ENCODE peak calls at places on chromosome 17, in five cellular contexts. One of them, this sample, is unnamed.
A peak's percentile ranks its signal among the peaks of the same experiment; 100 is the strongest.

GRCh38 chr17:17119533-17119932 is 77.3 kb downstream of the MPRIP start:
- DNase-seq in GM12878: peak; percentile 11
- DNase-seq in K562: no peak
- DNase-seq in HCT116: no peak
- DNase-seq in HepG2: no peak
- DNase-seq in this sample: no peak

GRCh38 chr17:19590912-19591551 is 57.4 kb downstream of the SLC47A1 start:
- DNase-seq in GM12878: no peak
- DNase-seq in K562: no peak
- DNase-seq in HCT116: no peak
- DNase-seq in HepG2: peak; percentile 10
- DNase-seq in this sample: peak; percentile 24

GRCh38 chr17:73841431-73842060 is 197.3 kb upstream of the SDK2 start:
- DNase-seq in GM12878: no peak
- DNase-seq in K562: no peak
- DNase-seq in HCT116: no peak
- DNase-seq in HepG2: peak; percentile 31
- DNase-seq in this sample: peak; percentile 74

GRCh38 chr17:15257316-15257925 is 7.7 kb downstream of the PMP22 start:
- DNase-seq in GM12878: peak; percentile 19
- DNase-seq in K562: peak; percentile 70
- DNase-seq in HCT116: peak; percentile 59
- DNase-seq in HepG2: peak; percentile 61
- DNase-seq in this sample: peak; percentile 87

GRCh38 chr17:61574542-61575351 is 16.3 kb downstream of the NACA2 start:
- DNase-seq in GM12878: no peak
- DNase-seq in K562: no peak
- DNase-seq in HCT116: peak; percentile 74
- DNase-seq in HepG2: peak; percentile 80
- DNase-seq in this sample: peak; percentile 65

GRCh38 chr17:75679706-75680201 is 12.6 kb downstream of the SAP30BP start:
- DNase-seq in GM12878: no peak
- DNase-seq in K562: no peak
- DNase-seq in HCT116: no peak
- DNase-seq in HepG2: no peak
- DNase-seq in this sample: no peak

GRCh38 chr17:46796080-46796479 is 22.4 kb downstream of the WNT3 start:
- DNase-seq in GM12878: no peak
- DNase-seq in K562: no peak
- DNase-seq in HCT116: no peak
- DNase-seq in HepG2: no peak
- DNase-seq in this sample: no peak

GRCh38 chr17:14270508-14270907 is 30.4 kb upstream of the HS3ST3B1 start:
- DNase-seq in GM12878: no peak
- DNase-seq in K562: no peak
- DNase-seq in HCT116: no peak
- DNase-seq in HepG2: no peak
- DNase-seq in this sample: no peak

GRCh38 chr17:17098426-17099035 is 56.3 kb downstream of the MPRIP start:
- DNase-seq in GM12878: no peak
- DNase-seq in K562: no peak
- DNase-seq in HCT116: no peak
- DNase-seq in HepG2: no peak
- DNase-seq in this sample: no peak

GRCh38 chr17:29278692-29279091 is 15.3 kb downstream of the NUFIP2 start:
- DNase-seq in GM12878: no peak
- DNase-seq in K562: no peak
- DNase-seq in HCT116: no peak
- DNase-seq in HepG2: no peak
- DNase-seq in this sample: no peak

GRCh38 chr17:12745481-12745880 is 43.8 kb upstream of the ARHGAP44 start:
- DNase-seq in GM12878: no peak
- DNase-seq in K562: no peak
- DNase-seq in HCT116: no peak
- DNase-seq in HepG2: no peak
- DNase-seq in this sample: no peak

GRCh38 chr17:18117533-18117932 is 9.0 kb downstream of the MYO15A start:
- DNase-seq in GM12878: no peak
- DNase-seq in K562: no peak
- DNase-seq in HCT116: no peak
- DNase-seq in HepG2: peak; percentile 42
- DNase-seq in this sample: no peak

GRCh38 chr17:82836823-82837357 is 2.9 kb downstream of the ZNF750 start:
- DNase-seq in GM12878: no peak
- DNase-seq in K562: peak; percentile 53
- DNase-seq in HCT116: no peak
- DNase-seq in HepG2: no peak
- DNase-seq in this sample: peak; percentile 55

GRCh38 chr17:82225368-82226029 is 3.3 kb upstream of the SLC16A3 start:
- DNase-seq in GM12878: no peak
- DNase-seq in K562: no peak
- DNase-seq in HCT116: no peak
- DNase-seq in HepG2: no peak
- DNase-seq in this sample: no peak

GRCh38 chr17:59785091-59785799 is 77.8 kb downstream of the VMP1 start:
- DNase-seq in GM12878: no peak
- DNase-seq in K562: no peak
- DNase-seq in HCT116: no peak
- DNase-seq in HepG2: peak; percentile 64
- DNase-seq in this sample: no peak

GRCh38 chr17:48555183-48555615 is 10.3 kb upstream of the HOXB2 start:
- DNase-seq in GM12878: no peak
- DNase-seq in K562: peak; percentile 44
- DNase-seq in HCT116: no peak
- DNase-seq in HepG2: no peak
- DNase-seq in this sample: no peak

GRCh38 chr17:17628388-17629008 is 37.0 kb upstream of the PEMT start:
- DNase-seq in GM12878: peak; percentile 15
- DNase-seq in K562: no peak
- DNase-seq in HCT116: no peak
- DNase-seq in HepG2: no peak
- DNase-seq in this sample: no peak

GRCh38 chr17:53353919-53354351 is 468.8 kb upstream of the KIF2B start:
- DNase-seq in GM12878: no peak
- DNase-seq in K562: no peak
- DNase-seq in HCT116: no peak
- DNase-seq in HepG2: no peak
- DNase-seq in this sample: peak; percentile 1

GRCh38 chr17:12256380-12256995 is 235.8 kb downstream of the MAP2K4 start:
- DNase-seq in GM12878: peak; percentile 3
- DNase-seq in K562: peak; percentile 29
- DNase-seq in HCT116: peak; percentile 37
- DNase-seq in HepG2: peak; percentile 35
- DNase-seq in this sample: peak; percentile 61

GRCh38 chr17:47685556-47686275 is 8.2 kb upstream of the TBKBP1 start:
- DNase-seq in GM12878: no peak
- DNase-seq in K562: no peak
- DNase-seq in HCT116: no peak
- DNase-seq in HepG2: no peak
- DNase-seq in this sample: no peak

GRCh38 chr17:16932156-16932555 is 39.8 kb downstream of the TNFRSF13B start:
- DNase-seq in GM12878: no peak
- DNase-seq in K562: no peak
- DNase-seq in HCT116: no peak
- DNase-seq in HepG2: no peak
- DNase-seq in this sample: no peak

GRCh38 chr17:47915667-47916242 is 19.7 kb downstream of the SP2 start:
- DNase-seq in GM12878: no peak
- DNase-seq in K562: no peak
- DNase-seq in HCT116: no peak
- DNase-seq in HepG2: no peak
- DNase-seq in this sample: no peak

GRCh38 chr17:2369039-2369438 is 31.7 kb downstream of the SGSM2 start:
- DNase-seq in GM12878: no peak
- DNase-seq in K562: no peak
- DNase-seq in HCT116: no peak
- DNase-seq in HepG2: no peak
- DNase-seq in this sample: no peak

GRCh38 chr17:1422907-1423306 is 22.9 kb upstream of the YWHAE start:
- DNase-seq in GM12878: no peak
- DNase-seq in K562: no peak
- DNase-seq in HCT116: no peak
- DNase-seq in HepG2: no peak
- DNase-seq in this sample: no peak

GRCh38 chr17:31869797-31870568 is 10.9 kb upstream of the COPRS start:
- DNase-seq in GM12878: no peak
- DNase-seq in K562: no peak
- DNase-seq in HCT116: no peak
- DNase-seq in HepG2: no peak
- DNase-seq in this sample: no peak

GRCh38 chr17:82709024-82709675 is 7.4 kb upstream of the FN3KRP start:
- DNase-seq in GM12878: no peak
- DNase-seq in K562: peak; percentile 34
- DNase-seq in HCT116: no peak
- DNase-seq in HepG2: no peak
- DNase-seq in this sample: no peak

GRCh38 chr17:72271603-72272002 is 150.8 kb downstream of the SOX9 start:
- DNase-seq in GM12878: no peak
- DNase-seq in K562: no peak
- DNase-seq in HCT116: no peak
- DNase-seq in HepG2: no peak
- DNase-seq in this sample: no peak

GRCh38 chr17:48358203-48358602 is 71.8 kb downstream of the SKAP1 start:
- DNase-seq in GM12878: no peak
- DNase-seq in K562: no peak
- DNase-seq in HCT116: no peak
- DNase-seq in HepG2: no peak
- DNase-seq in this sample: no peak

GRCh38 chr17:77072670-77073069 is 68.1 kb upstream of the SEC14L1 start:
- DNase-seq in GM12878: no peak
- DNase-seq in K562: peak; percentile 89
- DNase-seq in HCT116: no peak
- DNase-seq in HepG2: no peak
- DNase-seq in this sample: no peak
- TF ChIP-seq EZH2 in GM12878: no peak
- TF ChIP-seq EZH2 in K562: no peak
- TF ChIP-seq EZH2 in HCT116: no peak
- TF ChIP-seq EZH2 in HepG2: no peak
- TF ChIP-seq EZH2 in this sample: no peak

GRCh38 chr17:6729531-6729930 is 16.4 kb upstream of the SLC13A5 start:
- DNase-seq in GM12878: no peak
- DNase-seq in K562: no peak
- DNase-seq in HCT116: no peak
- DNase-seq in HepG2: no peak
- DNase-seq in this sample: no peak
- H3K4me3 ChIP-seq in GM12878: no peak overlapping the region
- H3K4me3 ChIP-seq in K562: no peak overlapping the region
- H3K4me3 ChIP-seq in HCT116: no peak overlapping the region
- H3K4me3 ChIP-seq in HepG2: no peak overlapping the region
- H3K4me3 ChIP-seq in this sample: no peak overlapping the region

DNA sequence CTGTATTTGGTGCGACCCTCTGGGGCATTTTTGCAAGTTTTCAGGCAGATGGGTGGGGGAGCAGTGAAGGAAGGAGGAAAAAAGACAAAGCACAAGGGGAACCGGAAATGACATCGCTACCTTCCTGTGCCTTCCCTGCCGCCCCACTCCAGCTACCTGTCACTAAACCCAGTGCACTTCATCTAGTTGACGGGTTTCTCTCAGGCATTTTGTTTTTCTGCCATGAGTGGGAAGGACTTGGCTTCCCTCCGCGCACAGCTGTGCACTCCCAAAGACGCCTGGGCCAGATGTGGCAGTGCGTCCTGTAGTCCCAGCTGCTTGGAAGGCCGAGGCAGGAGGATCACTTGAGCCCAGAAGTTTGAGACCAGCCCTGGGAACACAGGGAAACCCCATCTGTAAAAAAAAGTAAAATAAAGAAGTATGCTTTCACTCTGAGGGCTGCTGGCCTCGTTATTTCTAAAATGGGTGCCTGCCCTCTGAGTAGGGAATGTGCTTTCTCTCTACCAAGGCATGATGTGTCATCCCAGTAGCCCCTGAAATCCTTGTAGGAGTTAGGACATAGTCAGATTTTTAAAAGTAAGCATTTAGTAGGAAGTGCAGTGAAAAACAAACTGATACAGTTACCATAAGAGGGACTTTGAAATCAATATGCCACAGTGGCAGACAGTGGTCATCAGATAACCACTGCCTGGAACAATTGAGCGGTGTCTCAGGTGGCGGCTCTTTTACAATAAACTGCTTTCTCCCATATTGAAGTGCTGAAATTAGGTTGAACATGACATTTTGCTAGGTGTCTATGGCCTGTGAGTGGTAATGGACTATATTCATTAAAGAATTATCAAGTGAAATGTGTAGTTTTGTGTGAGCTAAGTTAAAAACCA is 214.4 kb downstream of the RPTOR start:
- DNase-seq in GM12878: no peak
- DNase-seq in K562: no peak
- DNase-seq in HCT116: no peak
- DNase-seq in HepG2: peak; percentile 29
- DNase-seq in this sample: no peak
- TF ChIP-seq REST in GM12878: no peak
- TF ChIP-seq REST in K562: no peak
- TF ChIP-seq REST in HCT116: no peak
- TF ChIP-seq REST in HepG2: no peak
- TF ChIP-seq REST in this sample: no peak

GRCh38 chr17:39626171-39626670 is 531 bp upstream of the PPP1R1B start:
- DNase-seq in GM12878: no peak
- DNase-seq in K562: peak; percentile 59
- DNase-seq in HCT116: no peak
- DNase-seq in HepG2: no peak
- DNase-seq in this sample: no peak

GRCh38 chr17:39627170-39627716 is 491 bp downstream of the PPP1R1B start:
- DNase-seq in GM12878: no peak
- DNase-seq in K562: no peak
- DNase-seq in HCT116: no peak
- DNase-seq in HepG2: no peak
- DNase-seq in this sample: no peak

GRCh38 chr17:39627717-39628516 is 1.2 kb downstream of the PPP1R1B start:
- DNase-seq in GM12878: no peak
- DNase-seq in K562: no peak
- DNase-seq in HCT116: no peak
- DNase-seq in HepG2: no peak
- DNase-seq in this sample: peak; percentile 38

GRCh38 chr17:39625198-39625769 is 1.5 kb upstream of the PPP1R1B start:
- DNase-seq in GM12878: no peak
- DNase-seq in K562: no peak
- DNase-seq in HCT116: no peak
- DNase-seq in HepG2: no peak
- DNase-seq in this sample: no peak

DNA sequence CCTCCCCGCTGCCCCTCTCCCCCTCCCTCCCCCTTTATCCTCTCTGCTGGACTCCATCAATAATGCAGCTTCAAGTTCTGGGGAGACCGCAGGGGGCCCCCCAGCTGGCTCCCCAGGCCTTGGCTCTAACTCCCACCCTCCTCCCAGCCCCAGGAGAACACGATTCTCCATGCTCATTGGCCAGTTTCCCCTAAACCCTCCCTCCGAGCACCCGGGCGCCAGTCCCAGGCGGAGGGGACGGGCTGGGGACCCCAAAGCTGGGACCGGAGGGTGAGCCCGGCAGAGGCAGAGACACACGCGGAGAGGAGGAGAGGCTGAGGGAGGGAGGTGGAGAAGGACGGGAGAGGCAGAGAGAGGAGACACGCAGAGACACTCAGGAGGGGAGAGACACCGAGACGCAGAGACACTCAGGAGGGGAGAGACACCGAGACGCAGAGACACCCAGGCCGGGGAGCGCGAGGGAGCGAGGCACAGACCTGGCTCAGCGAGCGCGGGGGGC is at the start of gene PPP1R1B:
- DNase-seq in GM12878: no peak
- DNase-seq in K562: no peak
- DNase-seq in HCT116: no peak
- DNase-seq in HepG2: no peak
- DNase-seq in this sample: peak; percentile 74
- TF ChIP-seq EZH2 in GM12878: no peak
- TF ChIP-seq EZH2 in K562: no peak
- TF ChIP-seq EZH2 in HCT116: no peak
- TF ChIP-seq EZH2 in HepG2: peak; percentile 25
- TF ChIP-seq EZH2 in this sample: peak; percentile 2

GRCh38 chr17:38609280-38610031 is 3.7 kb upstream of the SRCIN1 start:
- DNase-seq in GM12878: no peak
- DNase-seq in K562: no peak
- DNase-seq in HCT116: no peak
- DNase-seq in HepG2: no peak
- DNase-seq in this sample: peak; percentile 99
- H3K4me3 ChIP-seq in GM12878: no peak overlapping the region
- H3K4me3 ChIP-seq in K562: no peak overlapping the region
- H3K4me3 ChIP-seq in HCT116: no peak overlapping the region
- H3K4me3 ChIP-seq in HepG2: no peak overlapping the region
- H3K4me3 ChIP-seq in this sample: peak overlapping the region; percentile 26

This sample was measured in GM23338.